ENCODE peak calls at places on chromosome 15, in six cellular contexts. One of them, this sample, is unnamed.

GRCh38 chr15:94029495-94029894 is 201.9 kb upstream of the MCTP2 start:
- DNase-seq in fibroblast of lung: peak
- DNase-seq in Panc1: no peak
- DNase-seq in PC-3: peak
- DNase-seq in psoas muscle: no peak
- DNase-seq in foreskin keratinocyte: no peak
- DNase-seq in this sample: no peak

GRCh38 chr15:64398575-64398974 is 10.9 kb downstream of the TRIP4 start:
- DNase-seq in fibroblast of lung: peak
- DNase-seq in psoas muscle: no peak
- DNase-seq in foreskin keratinocyte: no peak
- DNase-seq in PC-3: no peak
- DNase-seq in Panc1: no peak
- DNase-seq in this sample: no peak

GRCh38 chr15:84909029-84909428 is 24.6 kb downstream of the SLC28A1 start:
- DNase-seq in PC-3: no peak
- DNase-seq in Panc1: no peak
- DNase-seq in psoas muscle: no peak
- DNase-seq in foreskin keratinocyte: no peak
- DNase-seq in fibroblast of lung: no peak
- DNase-seq in this sample: no peak

GRCh38 chr15:71800835-71801745 is 9.3 kb upstream of the NR2E3 start:
- DNase-seq in PC-3: peak
- DNase-seq in psoas muscle: no peak
- DNase-seq in fibroblast of lung: peak
- DNase-seq in foreskin keratinocyte: no peak
- DNase-seq in Panc1: peak
- DNase-seq in this sample: peak

GRCh38 chr15:23467110-23467600 is 20.1 kb upstream of the GOLGA6L2 start:
- DNase-seq in PC-3: peak
- DNase-seq in foreskin keratinocyte: no peak
- DNase-seq in psoas muscle: no peak
- DNase-seq in fibroblast of lung: peak
- DNase-seq in Panc1: peak
- DNase-seq in this sample: peak

GRCh38 chr15:79329186-79329611 is 18.3 kb downstream of the TMED3 start:
- DNase-seq in fibroblast of lung: peak
- DNase-seq in psoas muscle: no peak
- DNase-seq in foreskin keratinocyte: peak
- DNase-seq in PC-3: peak
- DNase-seq in Panc1: no peak
- DNase-seq in this sample: peak

GRCh38 chr15:57327985-57328471 is 48.3 kb upstream of the CGNL1 start:
- DNase-seq in PC-3: no peak
- DNase-seq in Panc1: no peak
- DNase-seq in foreskin keratinocyte: no peak
- DNase-seq in psoas muscle: peak
- DNase-seq in fibroblast of lung: peak
- DNase-seq in this sample: no peak

GRCh38 chr15:76057332-76058000 is 2.3 kb upstream of the TMEM266 start:
- DNase-seq in psoas muscle: no peak
- DNase-seq in foreskin keratinocyte: no peak
- DNase-seq in PC-3: peak
- DNase-seq in Panc1: no peak
- DNase-seq in fibroblast of lung: peak
- DNase-seq in this sample: peak

GRCh38 chr15:82105458-82106205 is 59.8 kb upstream of the MEX3B start:
- DNase-seq in psoas muscle: no peak
- DNase-seq in PC-3: peak
- DNase-seq in Panc1: no peak
- DNase-seq in foreskin keratinocyte: peak
- DNase-seq in fibroblast of lung: peak
- DNase-seq in this sample: no peak

GRCh38 chr15:74653426-74654082 is 37.9 kb downstream of the CLK3 start:
- DNase-seq in PC-3: peak
- DNase-seq in Panc1: no peak
- DNase-seq in fibroblast of lung: peak
- DNase-seq in foreskin keratinocyte: no peak
- DNase-seq in psoas muscle: no peak
- DNase-seq in this sample: peak

GRCh38 chr15:26772588-26773484 is at the start of gene GABRB3:
- DNase-seq in fibroblast of lung: peak
- DNase-seq in foreskin keratinocyte: no peak
- DNase-seq in psoas muscle: peak
- DNase-seq in PC-3: no peak
- DNase-seq in Panc1: no peak
- DNase-seq in this sample: no peak

GRCh38 chr15:63226966-63227401 is 37.6 kb downstream of the RAB8B start:
- DNase-seq in psoas muscle: no peak
- DNase-seq in fibroblast of lung: no peak
- DNase-seq in Panc1: no peak
- DNase-seq in foreskin keratinocyte: no peak
- DNase-seq in PC-3: no peak
- DNase-seq in this sample: no peak

GRCh38 chr15:67967871-67968423 is 86.2 kb upstream of the PIAS1 start:
- DNase-seq in fibroblast of lung: peak
- DNase-seq in foreskin keratinocyte: no peak
- DNase-seq in psoas muscle: peak
- DNase-seq in Panc1: no peak
- DNase-seq in PC-3: no peak
- DNase-seq in this sample: peak

DNA sequence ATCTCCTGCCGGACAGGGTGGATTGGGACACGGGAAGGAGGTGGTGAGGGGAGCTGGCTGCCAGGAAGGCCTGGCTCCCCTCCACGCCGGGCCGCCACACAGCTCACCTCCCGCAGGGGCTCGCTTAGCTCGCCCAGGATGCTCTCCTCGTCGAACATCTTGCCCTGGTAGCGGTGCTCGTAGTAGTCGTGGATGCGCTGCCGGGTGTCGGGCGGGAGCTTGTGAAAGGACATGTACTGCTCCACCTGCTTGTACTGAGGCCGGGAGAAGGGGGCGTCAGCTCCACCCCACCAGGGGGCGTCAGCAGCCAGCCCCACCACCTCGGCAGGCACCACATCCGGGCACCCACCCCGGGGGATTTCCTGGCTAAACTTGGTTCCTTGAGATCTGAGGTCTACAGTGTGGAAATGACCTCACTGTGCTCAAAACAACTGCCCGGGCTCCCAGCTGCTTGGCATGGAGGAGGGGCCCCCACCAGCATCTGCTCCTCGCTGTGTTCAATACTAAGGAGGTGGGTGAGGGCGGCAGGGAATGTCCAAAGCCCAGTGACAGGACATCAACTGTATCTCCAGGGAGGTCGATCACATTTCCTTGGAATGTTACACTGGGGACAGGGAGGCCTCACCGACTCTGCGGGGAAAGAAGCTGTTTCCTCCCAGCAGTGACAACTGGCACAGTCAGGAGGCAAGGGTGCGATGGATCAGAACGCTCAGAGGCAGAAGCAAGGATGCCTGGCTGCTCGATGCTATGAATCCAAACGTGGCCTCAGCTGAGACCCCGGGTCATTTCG is 43.4 kb downstream of the HCN4 start:
- DNase-seq in foreskin keratinocyte: no peak
- DNase-seq in psoas muscle: no peak
- DNase-seq in fibroblast of lung: no peak
- DNase-seq in Panc1: no peak
- DNase-seq in PC-3: no peak
- DNase-seq in this sample: no peak
- TF ChIP-seq CTCF in foreskin keratinocyte: peak
- TF ChIP-seq CTCF in psoas muscle: no peak
- TF ChIP-seq CTCF in fibroblast of lung: no peak
- TF ChIP-seq CTCF in Panc1: no peak
- TF ChIP-seq CTCF in PC-3: peak
- TF ChIP-seq CTCF in this sample: no peak

GRCh38 chr15:50665938-50666337 is 20.7 kb downstream of the TRPM7 start:
- DNase-seq in Panc1: no peak
- DNase-seq in PC-3: no peak
- DNase-seq in fibroblast of lung: no peak
- DNase-seq in foreskin keratinocyte: no peak
- DNase-seq in psoas muscle: no peak
- DNase-seq in this sample: no peak
- H3K27ac ChIP-seq in Panc1: no peak
- H3K27ac ChIP-seq in PC-3: no peak
- H3K27ac ChIP-seq in fibroblast of lung: no peak
- H3K27ac ChIP-seq in foreskin keratinocyte: no peak
- H3K27ac ChIP-seq in psoas muscle: no peak
- H3K27ac ChIP-seq in this sample: peak

GRCh38 chr15:51132384-51133139 is 37.9 kb upstream of the TNFAIP8L3 start:
- DNase-seq in PC-3: peak
- DNase-seq in fibroblast of lung: peak
- DNase-seq in foreskin keratinocyte: no peak
- DNase-seq in psoas muscle: peak
- DNase-seq in Panc1: peak
- DNase-seq in this sample: peak

GRCh38 chr15:51131596-51132290 is 37.0 kb upstream of the TNFAIP8L3 start:
- DNase-seq in foreskin keratinocyte: no peak
- DNase-seq in psoas muscle: no peak
- DNase-seq in fibroblast of lung: no peak
- DNase-seq in PC-3: no peak
- DNase-seq in Panc1: no peak
- DNase-seq in this sample: no peak

GRCh38 chr15:51129513-51130197 is 34.9 kb upstream of the TNFAIP8L3 start:
- DNase-seq in psoas muscle: no peak
- DNase-seq in foreskin keratinocyte: no peak
- DNase-seq in Panc1: no peak
- DNase-seq in PC-3: no peak
- DNase-seq in fibroblast of lung: no peak
- DNase-seq in this sample: no peak

GRCh38 chr15:51128701-51129100 is 34.0 kb upstream of the TNFAIP8L3 start:
- DNase-seq in Panc1: no peak
- DNase-seq in fibroblast of lung: peak
- DNase-seq in psoas muscle: no peak
- DNase-seq in PC-3: no peak
- DNase-seq in foreskin keratinocyte: no peak
- DNase-seq in this sample: no peak

DNA sequence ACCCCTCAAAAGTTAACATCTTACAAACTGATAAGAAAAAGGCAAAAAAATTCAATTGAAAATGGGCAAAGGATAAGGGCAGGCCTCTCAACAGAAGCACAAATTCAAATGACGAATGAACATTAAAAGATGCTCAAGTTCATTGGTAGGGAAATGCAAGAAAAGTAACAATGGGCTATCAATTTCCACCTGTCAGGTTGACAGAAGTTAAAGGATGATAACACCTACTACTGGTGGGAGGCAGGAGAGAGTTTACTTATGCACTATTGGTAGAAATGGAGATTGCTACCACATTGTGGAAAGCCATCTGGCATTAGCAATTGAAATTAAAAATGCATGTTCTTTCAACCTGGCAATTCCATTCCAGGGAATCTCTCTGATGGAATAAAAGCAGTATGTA is 35.6 kb upstream of the TNFAIP8L3 start:
- DNase-seq in fibroblast of lung: no peak
- DNase-seq in foreskin keratinocyte: no peak
- DNase-seq in PC-3: no peak
- DNase-seq in Panc1: no peak
- DNase-seq in psoas muscle: no peak
- DNase-seq in this sample: no peak
- TF ChIP-seq CTCF in fibroblast of lung: no peak
- TF ChIP-seq CTCF in foreskin keratinocyte: no peak
- TF ChIP-seq CTCF in PC-3: no peak
- TF ChIP-seq CTCF in Panc1: no peak
- TF ChIP-seq CTCF in psoas muscle: no peak
- TF ChIP-seq CTCF in this sample: no peak

DNA sequence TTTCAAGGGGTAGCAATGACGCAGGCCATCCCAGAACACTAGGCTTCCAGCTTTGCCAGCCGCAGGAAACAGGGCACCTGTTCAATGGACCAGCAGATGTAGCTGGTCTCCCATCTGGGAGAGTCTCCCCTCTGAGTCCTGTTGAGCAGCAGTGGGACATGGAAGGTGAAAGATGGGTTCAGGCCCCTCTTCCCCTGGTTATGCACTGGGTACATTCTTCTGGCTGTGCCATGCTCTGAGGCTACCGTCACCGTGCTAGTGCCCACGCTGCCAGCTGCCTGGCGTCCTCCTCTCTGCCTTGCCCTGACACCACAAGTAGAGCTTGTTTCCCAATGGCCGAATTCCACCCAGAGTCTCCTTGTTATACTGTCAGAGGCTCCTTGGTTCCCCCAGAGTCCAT is 63.1 kb downstream of the TLE3 start:
- DNase-seq in PC-3: no peak
- DNase-seq in fibroblast of lung: no peak
- DNase-seq in Panc1: no peak
- DNase-seq in foreskin keratinocyte: no peak
- DNase-seq in psoas muscle: no peak
- DNase-seq in this sample: no peak
- H3K27ac ChIP-seq in PC-3: no peak
- H3K27ac ChIP-seq in fibroblast of lung: no peak
- H3K27ac ChIP-seq in Panc1: no peak
- H3K27ac ChIP-seq in foreskin keratinocyte: no peak
- H3K27ac ChIP-seq in psoas muscle: no peak
- H3K27ac ChIP-seq in this sample: no peak

GRCh38 chr15:37682304-37682703 is 252.1 kb upstream of the TMCO5A start:
- DNase-seq in psoas muscle: no peak
- DNase-seq in PC-3: peak
- DNase-seq in foreskin keratinocyte: no peak
- DNase-seq in fibroblast of lung: peak
- DNase-seq in Panc1: no peak
- DNase-seq in this sample: peak
- TF ChIP-seq CTCF in psoas muscle: no peak
- TF ChIP-seq CTCF in PC-3: peak
- TF ChIP-seq CTCF in foreskin keratinocyte: peak
- TF ChIP-seq CTCF in fibroblast of lung: no peak
- TF ChIP-seq CTCF in Panc1: no peak
- TF ChIP-seq CTCF in this sample: no peak